ENCODE peak calls at places on chromosomes 13 and 19, in five cellular contexts. I is stromal cell of bone marrow, F is cardiac muscle cell, S is head of caudate nucleus, L is brain microvascular endothelial cell. X is an unnamed sample.

GRCh38 chr19:38557205-38557799 is 60.5 kb downstream of the MAP4K1 start:
- DNase-seq in I (no peak), F (no peak), S (no peak), L (no peak), X (no peak)

GRCh38 chr19:28495046-28495445 is 717.9 kb downstream of the UQCRFS1 start:
- DNase-seq in I (no peak), F (no peak), S (no peak), L (no peak), X (no peak)

GRCh38 chr13:108705031-108705430 is 75.6 kb downstream of the MYO16 start:
- DNase-seq in I (no peak), F (no peak), S (no peak), L (no peak), X (no peak)

GRCh38 chr19:42140125-42140754 is 8.0 kb upstream of the POU2F2 start:
- DNase-seq in I (peak), F (peak), S (peak), L (peak), X (peak)

GRCh38 chr19:55080915-55081772 is 5.5 kb downstream of the EPS8L1 start:
- DNase-seq in I (no peak), F (peak), S (no peak), L (peak), X (peak)

GRCh38 chr19:923551-924211 is 2.2 kb upstream of the ARID3A start:
- DNase-seq in I (no peak), F (peak), S (no peak), L (no peak), X (no peak)

GRCh38 chr13:19618925-19619324 is 14.5 kb upstream of the MPHOSPH8 start:
- DNase-seq in I (no peak), F (no peak), S (peak), L (peak), X (peak)

GRCh38 chr19:15253076-15253475 is 20.8 kb upstream of the EPHX3 start:
- DNase-seq in I (no peak), F (no peak), S (no peak), L (no peak), X (no peak)

GRCh38 chr19:21677696-21678418 is 89.5 kb downstream of the ZNF100 start:
- DNase-seq in I (no peak), F (no peak), S (no peak), L (no peak), X (no peak)

X was measured in WTC11.